ENCODE peak calls at places on chromosome 1, in six cellular contexts. S is mesenchymal stem cell, A is neuronal stem cell, N is H9, X is H1, T is trophoblast cell. F is an unnamed sample.

GRCh38 chr1:220300442-220301121 is 28.3 kb upstream of the RAB3GAP2 start:
- DNase-seq in S (peak; percentile 97), A (peak; percentile 27), N (peak; percentile 59), X (no peak), T (peak; percentile 74), F (peak; percentile 91)

GRCh38 chr1:54927475-54928240 is 40.7 kb upstream of the DHCR24 start:
- DNase-seq in S (peak; percentile 59), A (no peak), N (no peak), X (no peak), T (no peak), F (peak; percentile 63)

GRCh38 chr1:198904356-198904755 is 265.5 kb downstream of the PTPRC start:
- DNase-seq in S (peak; percentile 57), A (no peak), N (no peak), X (no peak), T (no peak), F (peak; percentile 64)

GRCh38 chr1:35637401-35637809 is 3.9 kb downstream of the PSMB2 start:
- DNase-seq in S (peak; percentile 77), A (no peak), N (no peak), X (no peak), T (peak; percentile 8), F (peak; percentile 62)

GRCh38 chr1:26745191-26745590 is 42.6 kb upstream of the PIGV start:
- DNase-seq in S (no peak), A (no peak), N (no peak), X (no peak), T (no peak), F (peak; percentile 47)

GRCh38 chr1:183411091-183411490 is 7.1 kb downstream of the NMNAT2 start:
- DNase-seq in S (no peak), A (no peak), N (no peak), X (no peak), T (no peak), F (no peak)

GRCh38 chr1:223425550-223425949 is 32.3 kb downstream of the CCDC185 start:
- DNase-seq in S (no peak), A (no peak), N (no peak), X (no peak), T (no peak), F (no peak)

GRCh38 chr1:154876842-154877369 is 6.8 kb upstream of the KCNN3 start:
- DNase-seq in S (no peak), A (no peak), N (peak; percentile 2), X (no peak), T (no peak), F (no peak)

GRCh38 chr1:209641216-209642181 is 10.7 kb downstream of the LAMB3 start:
- DNase-seq in S (peak; percentile 73), A (no peak), N (no peak), X (no peak), T (no peak), F (no peak)

GRCh38 chr1:37854406-37854805 is 5.0 kb downstream of the MTF1 start:
- DNase-seq in S (no peak), A (no peak), N (no peak), X (no peak), T (peak; percentile 86), F (no peak)
- H3K14ac ChIP-seq in S (no peak overlapping the region), A (no peak overlapping the region), N (no peak overlapping the region), X (no peak overlapping the region), T (no peak overlapping the region), F (no peak overlapping the region)

DNA sequence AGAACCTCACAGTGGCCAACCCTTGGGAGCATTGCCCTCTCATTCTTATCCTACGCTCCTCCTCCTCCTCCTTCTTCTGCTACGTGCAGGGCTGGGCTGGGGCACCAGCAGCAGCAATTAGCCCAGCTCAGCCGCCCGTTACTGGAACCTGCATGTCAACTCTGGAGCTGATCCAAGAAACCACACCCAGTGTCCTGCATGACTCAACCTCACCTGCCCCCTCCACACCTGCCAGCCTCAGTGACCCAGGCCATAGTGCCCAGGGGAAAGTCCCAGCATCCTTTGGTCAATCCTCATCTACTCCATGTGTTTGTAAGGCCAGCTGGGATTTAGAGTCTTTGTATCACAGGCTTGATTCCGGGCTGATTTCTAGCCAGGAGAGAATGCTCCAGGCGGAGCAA is 12.6 kb downstream of the ELF3 start:
- DNase-seq in S (no peak), A (no peak), N (no peak), X (no peak), T (peak; percentile 98), F (no peak)
- H3K14ac ChIP-seq in S (no peak overlapping the region), A (no peak overlapping the region), N (no peak overlapping the region), X (no peak overlapping the region), T (no peak overlapping the region), F (no peak overlapping the region)

DNA sequence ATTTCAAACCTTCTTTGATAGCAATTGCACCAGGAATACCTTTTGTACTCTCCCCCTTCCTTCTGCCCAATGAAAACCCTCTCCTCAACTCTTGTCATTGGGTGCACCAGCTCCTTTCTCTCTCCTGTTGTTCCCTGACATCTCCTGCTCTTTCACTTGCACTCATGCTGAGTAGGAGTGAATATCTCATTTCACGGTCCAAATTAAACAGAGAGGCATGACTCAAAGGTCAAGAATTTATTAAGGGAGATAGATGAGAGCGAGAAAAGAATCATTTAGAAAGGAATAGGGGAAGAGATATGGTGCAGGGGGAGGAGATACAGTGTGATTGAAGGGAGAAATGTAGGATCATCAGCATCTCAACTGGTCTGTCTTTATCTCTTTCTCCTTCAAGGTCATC is 22.1 kb downstream of the AIM2 start:
- DNase-seq in S (peak; percentile 13), A (no peak), N (no peak), X (no peak), T (no peak), F (peak; percentile 25)
- H3K14ac ChIP-seq in S (no peak overlapping the region), A (no peak overlapping the region), N (no peak overlapping the region), X (no peak overlapping the region), T (no peak overlapping the region), F (peak overlapping the region; percentile 52)

GRCh38 chr1:30184393-30185141 is 538.8 kb downstream of the MATN1 start:
- DNase-seq in S (no peak), A (no peak), N (no peak), X (no peak), T (no peak), F (no peak)

GRCh38 chr1:30186586-30186985 is 536.8 kb downstream of the MATN1 start:
- DNase-seq in S (no peak), A (no peak), N (no peak), X (no peak), T (no peak), F (no peak)

GRCh38 chr1:30187413-30188023 is 535.9 kb downstream of the MATN1 start:
- DNase-seq in S (no peak), A (no peak), N (no peak), X (no peak), T (no peak), F (no peak)

GRCh38 chr1:30185313-30185712 is 538.1 kb downstream of the MATN1 start:
- DNase-seq in S (no peak), A (no peak), N (no peak), X (no peak), T (no peak), F (no peak)

DNA sequence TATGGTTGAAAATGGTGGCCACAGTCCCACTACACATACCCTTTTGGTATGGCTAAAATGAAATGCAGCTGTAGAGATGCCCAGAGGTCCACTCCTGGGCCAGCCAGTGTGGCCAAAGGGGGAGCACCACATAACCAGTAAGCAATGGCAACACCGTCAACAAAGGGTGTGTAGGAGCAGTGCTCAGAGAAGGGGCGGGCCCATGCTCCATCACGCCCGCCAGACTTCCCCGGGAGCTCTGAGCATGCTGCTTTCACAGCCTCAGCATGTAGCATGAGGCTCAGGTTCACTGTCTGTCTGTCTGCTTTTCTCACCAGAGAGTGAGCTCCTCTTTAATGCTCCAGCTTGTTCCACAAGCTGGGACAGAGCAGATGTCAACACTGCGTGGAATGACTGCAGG is 537.6 kb downstream of the MATN1 start:
- DNase-seq in S (no peak), A (no peak), N (no peak), X (no peak), T (no peak), F (no peak)
- H3K14ac ChIP-seq in S (no peak overlapping the region), A (no peak overlapping the region), N (no peak overlapping the region), X (no peak overlapping the region), T (no peak overlapping the region), F (no peak overlapping the region)

GRCh38 chr1:11187000-11187399 is 2.2 kb upstream of the ANGPTL7 start:
- DNase-seq in S (no peak), A (no peak), N (no peak), X (no peak), T (no peak), F (no peak)
- H3K14ac ChIP-seq in S (no peak overlapping the region), A (no peak overlapping the region), N (no peak overlapping the region), X (no peak overlapping the region), T (no peak overlapping the region), F (no peak overlapping the region)

GRCh38 chr1:192445243-192445642 is 128.5 kb downstream of the RGS21 start:
- DNase-seq in S (no peak), A (no peak), N (no peak), X (no peak), T (no peak), F (no peak)

GRCh38 chr1:192442736-192443135 is 125.9 kb downstream of the RGS21 start:
- DNase-seq in S (peak; percentile 16), A (no peak), N (no peak), X (no peak), T (no peak), F (peak; percentile 13)

GRCh38 chr1:192443616-192444015 is 126.8 kb downstream of the RGS21 start:
- DNase-seq in S (no peak), A (no peak), N (no peak), X (no peak), T (no peak), F (peak; percentile 45)

GRCh38 chr1:192448026-192448578 is 127.5 kb upstream of the RGS1 start:
- DNase-seq in S (no peak), A (no peak), N (no peak), X (no peak), T (no peak), F (peak; percentile 12)

DNA sequence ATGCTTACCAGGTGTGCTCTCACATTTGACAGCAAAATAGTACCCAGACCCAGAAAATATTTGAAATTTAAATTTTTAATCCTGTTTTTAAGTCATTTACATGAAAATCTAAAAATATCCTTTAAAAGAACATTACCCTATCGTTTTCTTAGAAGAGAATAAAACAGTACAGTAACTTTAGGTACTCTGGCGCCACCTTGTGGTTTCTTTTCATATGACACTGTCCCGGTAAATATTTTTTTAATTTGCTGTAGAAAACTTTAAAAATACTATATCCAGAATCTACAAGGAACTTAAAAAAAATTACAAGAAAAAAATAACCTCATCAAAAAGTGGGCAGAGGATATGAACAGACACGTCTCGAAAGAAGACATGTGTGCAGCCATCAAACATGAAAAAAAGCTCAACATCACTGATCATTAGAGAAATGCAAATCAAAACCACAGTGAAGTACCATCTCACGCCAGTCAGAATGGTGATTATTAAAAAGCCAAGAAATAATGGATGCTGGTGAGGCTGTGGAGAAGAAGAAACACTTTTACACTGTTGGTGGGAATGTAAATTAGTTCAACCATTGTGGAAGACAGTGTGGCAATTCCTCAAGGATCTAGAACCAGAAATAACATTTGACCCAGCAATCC is 129.2 kb downstream of the RGS21 start:
- DNase-seq in S (peak; percentile 54), A (peak; percentile 42), N (no peak), X (no peak), T (peak; percentile 31), F (peak; percentile 60)
- H3K14ac ChIP-seq in S (no peak overlapping the region), A (no peak overlapping the region), N (no peak overlapping the region), X (no peak overlapping the region), T (no peak overlapping the region), F (peak overlapping the region; percentile 85)